ENCODE peak calls at places on chromosome 22, in six cellular contexts. U, J, P, D, M and N are unnamed samples.

GRCh38 chr22:46444390-46444854 is 93.0 kb downstream of the CELSR1 start:
- DNase-seq in U (no peak), J (no peak), P (peak; percentile 38), D (no peak), M (no peak), N (no peak)

GRCh38 chr22:30868663-30869385 is 99.8 kb downstream of the MORC2 start:
- DNase-seq in U (no peak), J (peak; percentile 8), P (no peak), D (no peak), M (peak; percentile 75), N (no peak)

GRCh38 chr22:44809456-44809855 is 57.1 kb downstream of the ARHGAP8 start:
- DNase-seq in U (no peak), J (no peak), P (no peak), D (no peak), M (no peak), N (no peak)

GRCh38 chr22:46415816-46416536 is 80.5 kb downstream of the TRMU start:
- DNase-seq in U (no peak), J (no peak), P (no peak), D (no peak), M (peak; percentile 35), N (no peak)

GRCh38 chr22:31625661-31626426 is 36.2 kb downstream of the PISD start:
- DNase-seq in U (no peak), J (peak; percentile 71), P (peak; percentile 62), D (no peak), M (peak; percentile 19), N (peak; percentile 59)

GRCh38 chr22:26887456-26887855 is 230.1 kb downstream of the MIAT start:
- DNase-seq in U (no peak), J (no peak), P (no peak), D (no peak), M (peak; percentile 74), N (no peak)

GRCh38 chr22:45865561-45866397 is 111.2 kb downstream of the WNT7B start:
- DNase-seq in U (peak; percentile 60), J (peak; percentile 10), P (peak; percentile 20), D (no peak), M (no peak), N (no peak)

GRCh38 chr22:29216873-29217666 is 11.4 kb downstream of the EMID1 start:
- DNase-seq in U (peak; percentile 44), J (no peak), P (no peak), D (no peak), M (peak; percentile 78), N (no peak)

GRCh38 chr22:42994917-42995562 is 19.9 kb downstream of the PACSIN2 start:
- DNase-seq in U (peak; percentile 83), J (peak; percentile 46), P (peak; percentile 79), D (no peak), M (peak; percentile 94), N (no peak)

GRCh38 chr22:40499187-40499753 is 128.9 kb downstream of the SGSM3 start:
- DNase-seq in U (no peak), J (peak; percentile 47), P (peak; percentile 37), D (no peak), M (peak; percentile 99), N (no peak)

GRCh38 chr22:46649176-46650077 is 29.2 kb downstream of the GRAMD4 start:
- DNase-seq in U (no peak), J (peak; percentile 35), P (peak; percentile 39), D (no peak), M (peak; percentile 71), N (no peak)

GRCh38 chr22:29737251-29738117 is 17.7 kb downstream of the CABP7 start:
- DNase-seq in U (no peak), J (no peak), P (no peak), D (no peak), M (no peak), N (no peak)

GRCh38 chr22:44955102-44955501 is 54.7 kb downstream of the PHF21B start:
- DNase-seq in U (no peak), J (no peak), P (no peak), D (no peak), M (no peak), N (no peak)

GRCh38 chr22:20741634-20742581 is 32.0 kb upstream of the SERPIND1 start:
- DNase-seq in U (no peak), J (no peak), P (no peak), D (no peak), M (peak; percentile 13), N (peak; percentile 51)

GRCh38 chr22:18042685-18043084 is 18.3 kb upstream of the MICAL3 start:
- DNase-seq in U (no peak), J (no peak), P (no peak), D (no peak), M (no peak), N (no peak)

GRCh38 chr22:46794491-46794890 is 32.0 kb downstream of the TBC1D22A start:
- DNase-seq in U (no peak), J (no peak), P (no peak), D (no peak), M (no peak), N (no peak)

GRCh38 chr22:44753189-44754042 is 1.0 kb downstream of the ARHGAP8 start:
- DNase-seq in U (peak; percentile 65), J (no peak), P (no peak), D (no peak), M (peak; percentile 81), N (no peak)

GRCh38 chr22:40400173-40400572 is 29.8 kb downstream of the SGSM3 start:
- DNase-seq in U (peak; percentile 55), J (no peak), P (peak; percentile 52), D (no peak), M (no peak), N (no peak)

GRCh38 chr22:24485608-24486007 is 9.5 kb upstream of the UPB1 start:
- DNase-seq in U (no peak), J (no peak), P (no peak), D (no peak), M (no peak), N (no peak)

GRCh38 chr22:24483966-24484545 is 11.1 kb upstream of the UPB1 start:
- DNase-seq in U (no peak), J (no peak), P (no peak), D (no peak), M (peak; percentile 13), N (no peak)

GRCh38 chr22:24485170-24485569 is 10.0 kb upstream of the UPB1 start:
- DNase-seq in U (no peak), J (no peak), P (no peak), D (no peak), M (no peak), N (no peak)

GRCh38 chr22:24489011-24489410 is 6.1 kb upstream of the UPB1 start:
- DNase-seq in U (no peak), J (no peak), P (no peak), D (no peak), M (no peak), N (no peak)

DNA sequence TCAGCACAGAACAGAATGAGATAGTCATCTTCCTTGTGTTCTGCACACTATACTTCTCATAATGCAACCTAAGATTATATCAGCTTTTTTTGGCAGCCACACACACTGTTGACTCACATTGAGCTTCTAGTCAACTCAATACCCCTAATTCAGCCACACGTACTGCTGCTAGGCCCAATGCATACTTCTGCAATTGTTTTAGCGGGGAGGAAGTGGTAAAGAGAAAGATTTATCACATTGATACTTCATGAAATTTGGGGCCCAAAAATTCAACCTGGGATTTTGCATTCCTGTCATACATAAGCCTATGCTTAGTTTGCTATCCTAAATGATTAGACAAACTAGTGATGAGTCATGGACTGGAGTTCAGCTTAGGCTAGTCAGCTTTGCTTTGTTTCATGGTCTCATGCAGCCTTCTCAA is 8.6 kb upstream of the UPB1 start:
- DNase-seq in U (no peak), J (no peak), P (no peak), D (no peak), M (peak; percentile 82), N (no peak)
- H3K4me3 ChIP-seq in U (no peak overlapping the region), J (no peak overlapping the region), P (no peak overlapping the region), D (no peak overlapping the region), M (no peak overlapping the region), N (no peak overlapping the region)

GRCh38 chr22:37145415-37146385 is 4.0 kb downstream of the IL2RB start:
- DNase-seq in U (no peak), J (no peak), P (no peak), D (no peak), M (peak; percentile 2), N (no peak)

GRCh38 chr22:37148742-37149665 is 712 bp downstream of the IL2RB start:
- DNase-seq in U (no peak), J (no peak), P (no peak), D (no peak), M (no peak), N (no peak)

GRCh38 chr22:37148031-37148651 is 1.6 kb downstream of the IL2RB start:
- DNase-seq in U (no peak), J (no peak), P (no peak), D (no peak), M (no peak), N (no peak)

GRCh38 chr22:37146507-37147180 is 3.1 kb downstream of the IL2RB start:
- DNase-seq in U (no peak), J (no peak), P (no peak), D (no peak), M (no peak), N (no peak)

DNA sequence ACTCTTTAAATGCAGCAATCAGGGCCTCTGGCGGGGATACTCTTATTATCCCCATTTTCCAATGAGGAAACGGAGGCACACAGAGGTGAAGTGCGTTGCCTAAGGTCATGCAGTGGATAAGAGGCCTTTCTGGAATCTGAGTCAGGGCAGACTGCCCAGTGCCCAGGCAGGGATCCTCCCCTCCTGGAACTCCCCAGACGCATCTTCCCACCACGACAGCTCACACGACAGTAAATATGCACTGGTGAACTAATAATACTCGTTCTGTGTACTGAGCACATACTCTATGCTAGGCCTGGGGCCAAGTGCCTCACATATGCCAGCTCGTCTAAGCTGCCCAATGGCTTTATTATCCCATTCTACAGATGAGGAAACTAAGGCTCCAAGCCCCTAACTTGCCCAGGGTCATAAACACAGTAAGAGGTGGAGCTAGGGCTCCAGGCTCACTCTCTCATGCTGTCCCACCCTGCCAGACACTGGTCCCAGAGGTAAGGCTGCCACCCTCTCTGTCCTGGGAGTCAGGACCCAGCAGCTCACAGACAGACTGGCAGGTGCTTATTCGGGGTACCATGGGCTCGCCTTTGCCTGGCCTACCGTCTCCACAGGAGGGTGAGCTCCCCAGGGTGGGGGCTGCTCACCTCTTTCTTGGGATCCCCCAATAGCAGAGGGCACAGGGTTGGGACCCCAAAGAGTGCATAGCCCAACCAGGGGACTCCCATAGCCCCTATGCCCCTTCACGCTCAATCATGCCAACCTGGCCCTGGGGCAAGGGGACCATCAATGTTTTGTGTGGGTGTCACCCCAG is 2.3 kb downstream of the IL2RB start:
- DNase-seq in U (no peak), J (no peak), P (no peak), D (no peak), M (no peak), N (no peak)
- H3K27ac ChIP-seq in U (no peak overlapping the region), J (no peak overlapping the region), P (no peak overlapping the region), D (no peak overlapping the region), M (no peak overlapping the region), N (peak overlapping the region; percentile 76)

GRCh38 chr22:19176732-19177131 is 1.8 kb downstream of the SLC25A1 start:
- DNase-seq in U (no peak), J (no peak), P (no peak), D (no peak), M (no peak), N (no peak)
- H3K4me1 ChIP-seq in U (peaks cover 40% of the 10 kb centered on the region), J (peaks cover 28% of the 10 kb centered on the region), P (peaks cover 73% of the 10 kb centered on the region), D (peaks cover 6% of the 10 kb centered on the region), M (peaks cover 30% of the 10 kb centered on the region), N (no peaks in the 10 kb centered on the region)

DNA sequence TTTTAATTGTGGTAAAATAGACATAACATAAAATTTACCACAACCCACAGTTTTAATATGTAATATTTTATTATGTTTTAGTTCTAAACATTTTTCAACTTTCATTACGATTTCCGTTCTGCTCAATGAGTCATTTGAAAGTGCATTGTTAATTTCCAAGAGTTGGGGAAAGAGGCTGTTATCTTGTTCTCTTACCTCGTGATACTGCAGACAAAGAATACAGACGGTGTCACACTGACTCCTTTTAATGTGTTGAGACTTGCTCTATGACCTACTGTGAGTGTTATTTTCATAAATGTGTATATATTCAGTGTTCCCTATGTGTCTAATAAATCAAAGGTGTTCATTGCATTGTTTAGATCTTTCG is 10.8 kb upstream of the RAC2 start:
- DNase-seq in U (no peak), J (no peak), P (no peak), D (no peak), M (peak; percentile 54), N (no peak)
- H3K4me3 ChIP-seq in U (no peak overlapping the region), J (no peak overlapping the region), P (no peak overlapping the region), D (no peak overlapping the region), M (no peak overlapping the region), N (no peak overlapping the region)